ENCODE peak calls at places on chromosomes 12 and 14, in ten cellular contexts. Q is RCC 7860; J is CD4-positive, alpha-beta T cell; S is T-cell; M is mesothelial cell of epicardium; O is HEK293T; Z is Daoy; R is effector memory CD4-positive, alpha-beta T cell; T is H4; G is astrocyte. K is an unnamed sample.

GRCh38 chr12:130858084-130858483 is 13.8 kb upstream of the RAN start:
- DNase-seq in Q (no peak), J (no peak), S (no peak), M (no peak), O (no peak), Z (no peak), R (no peak), T (no peak), G (no peak), K (no peak)

GRCh38 chr12:91178139-91178561 is 4.5 kb downstream of the DCN start:
- DNase-seq in Q (peak), J (no peak), S (no peak), M (no peak), O (no peak), Z (no peak), R (no peak), T (peak), G (peak), K (peak)

GRCh38 chr12:121797937-121798801 is 4.7 kb upstream of the RHOF start:
- DNase-seq in Q (no peak), J (no peak), S (no peak), M (no peak), O (no peak), Z (peak), R (no peak), T (peak), G (no peak), K (no peak)

GRCh38 chr14:91258021-91258618 is 13.6 kb upstream of the GPR68 start:
- DNase-seq in Q (no peak), J (no peak), S (no peak), M (no peak), O (no peak), Z (no peak), R (no peak), T (no peak), G (peak), K (no peak)

GRCh38 chr12:130956009-130956408 is 2.3 kb downstream of the ADGRD1 start:
- DNase-seq in Q (no peak), J (no peak), S (no peak), M (no peak), O (no peak), Z (no peak), R (no peak), T (no peak), G (no peak), K (no peak)

GRCh38 chr14:39232554-39233415 is 930 bp upstream of the MIA2 start:
- DNase-seq in Q (no peak), J (no peak), S (no peak), M (no peak), O (no peak), Z (peak), R (no peak), T (peak), G (peak), K (no peak)

GRCh38 chr14:99244960-99245340 is 27.0 kb downstream of the BCL11B start:
- DNase-seq in Q (no peak), J (no peak), S (no peak), M (no peak), O (no peak), Z (no peak), R (no peak), T (no peak), G (no peak), K (no peak)

GRCh38 chr14:38098074-38098846 is 109.4 kb upstream of the SSTR1 start:
- DNase-seq in Q (peak), J (no peak), S (no peak), M (no peak), O (no peak), Z (no peak), R (no peak), T (peak), G (peak), K (no peak)

GRCh38 chr12:5267603-5268423 is 164.1 kb upstream of the NTF3 start:
- DNase-seq in Q (no peak), J (no peak), S (no peak), M (no peak), O (no peak), Z (peak), R (no peak), T (no peak), G (peak), K (no peak)

GRCh38 chr12:52175411-52176350 is 16.1 kb downstream of the KRT80 start:
- DNase-seq in Q (no peak), J (no peak), S (no peak), M (no peak), O (peak), Z (no peak), R (no peak), T (no peak), G (no peak), K (no peak)

GRCh38 chr12:46214668-46215429 is 54.0 kb downstream of the SLC38A1 start:
- DNase-seq in Q (peak), J (peak), S (peak), M (no peak), O (no peak), Z (no peak), R (peak), T (no peak), G (no peak), K (no peak)

GRCh38 chr12:49784756-49785409 is 43.3 kb downstream of the NCKAP5L start:
- DNase-seq in Q (no peak), J (no peak), S (no peak), M (no peak), O (no peak), Z (no peak), R (no peak), T (peak), G (peak), K (no peak)

GRCh38 chr14:34231626-34232025 is 230.4 kb downstream of the SPTSSA start:
- DNase-seq in Q (no peak), J (no peak), S (no peak), M (no peak), O (no peak), Z (peak), R (no peak), T (peak), G (peak), K (no peak)

K was measured in kidney epithelial cell.